ENCODE peak calls at places on chromosome 22, in seven cellular contexts. One of them, this sample, is unnamed.

GRCh38 chr22:35630387-35630793 is 13.3 kb upstream of the MB start:
- DNase-seq in GM23248: peak; percentile 78
- DNase-seq in keratinocyte: peak; percentile 28
- DNase-seq in endothelial cell of umbilical vein: no peak
- DNase-seq in OCI-LY7: peak; percentile 23
- DNase-seq in PC-9: peak; percentile 60
- DNase-seq in SK-N-SH: no peak
- DNase-seq in this sample: peak; percentile 54

GRCh38 chr22:17786435-17787158 is 12.3 kb upstream of the BID start:
- DNase-seq in OCI-LY7: peak; percentile 47
- DNase-seq in SK-N-SH: no peak
- DNase-seq in GM23248: peak; percentile 60
- DNase-seq in keratinocyte: no peak
- DNase-seq in endothelial cell of umbilical vein: peak; percentile 60
- DNase-seq in PC-9: no peak
- DNase-seq in this sample: peak; percentile 12

GRCh38 chr22:38213319-38214247 is 11.8 kb downstream of the MAFF start:
- DNase-seq in endothelial cell of umbilical vein: no peak
- DNase-seq in OCI-LY7: peak; percentile 17
- DNase-seq in PC-9: no peak
- DNase-seq in GM23248: no peak
- DNase-seq in keratinocyte: no peak
- DNase-seq in SK-N-SH: no peak
- DNase-seq in this sample: no peak

GRCh38 chr22:36755316-36755715 is 20.6 kb downstream of the IFT27 start:
- DNase-seq in keratinocyte: no peak
- DNase-seq in OCI-LY7: no peak
- DNase-seq in GM23248: no peak
- DNase-seq in SK-N-SH: no peak
- DNase-seq in endothelial cell of umbilical vein: no peak
- DNase-seq in PC-9: no peak
- DNase-seq in this sample: no peak

GRCh38 chr22:17083811-17084540 is 824 bp upstream of the IL17RA start:
- DNase-seq in keratinocyte: no peak
- DNase-seq in SK-N-SH: no peak
- DNase-seq in OCI-LY7: no peak
- DNase-seq in GM23248: peak; percentile 56
- DNase-seq in endothelial cell of umbilical vein: no peak
- DNase-seq in PC-9: no peak
- DNase-seq in this sample: no peak

GRCh38 chr22:38191746-38192474 is 9.9 kb upstream of the MAFF start:
- DNase-seq in PC-9: no peak
- DNase-seq in keratinocyte: no peak
- DNase-seq in GM23248: no peak
- DNase-seq in endothelial cell of umbilical vein: no peak
- DNase-seq in SK-N-SH: no peak
- DNase-seq in OCI-LY7: no peak
- DNase-seq in this sample: no peak

GRCh38 chr22:37127350-37127878 is 17.9 kb upstream of the TMPRSS6 start:
- DNase-seq in OCI-LY7: no peak
- DNase-seq in keratinocyte: no peak
- DNase-seq in PC-9: no peak
- DNase-seq in SK-N-SH: no peak
- DNase-seq in endothelial cell of umbilical vein: no peak
- DNase-seq in GM23248: no peak
- DNase-seq in this sample: no peak

GRCh38 chr22:48960981-48961655 is 866.6 kb downstream of the BRD1 start:
- DNase-seq in SK-N-SH: no peak
- DNase-seq in PC-9: no peak
- DNase-seq in GM23248: no peak
- DNase-seq in keratinocyte: no peak
- DNase-seq in endothelial cell of umbilical vein: no peak
- DNase-seq in OCI-LY7: no peak
- DNase-seq in this sample: no peak

GRCh38 chr22:31943976-31944699 is at the start of gene YWHAH:
- DNase-seq in SK-N-SH: peak; percentile 99
- DNase-seq in GM23248: peak; percentile 97
- DNase-seq in OCI-LY7: peak; percentile 94
- DNase-seq in PC-9: peak; percentile 95
- DNase-seq in endothelial cell of umbilical vein: peak; percentile 95
- DNase-seq in keratinocyte: peak; percentile 54
- DNase-seq in this sample: peak; percentile 63

GRCh38 chr22:31350410-31350863 is 4.3 kb upstream of the PATZ1 start:
- DNase-seq in SK-N-SH: peak; percentile 89
- DNase-seq in OCI-LY7: no peak
- DNase-seq in GM23248: peak; percentile 38
- DNase-seq in endothelial cell of umbilical vein: no peak
- DNase-seq in PC-9: no peak
- DNase-seq in keratinocyte: no peak
- DNase-seq in this sample: no peak

GRCh38 chr22:43047605-43048004 is 32.7 kb upstream of the PACSIN2 start:
- DNase-seq in endothelial cell of umbilical vein: no peak
- DNase-seq in keratinocyte: no peak
- DNase-seq in OCI-LY7: no peak
- DNase-seq in GM23248: no peak
- DNase-seq in PC-9: no peak
- DNase-seq in SK-N-SH: no peak
- DNase-seq in this sample: no peak

GRCh38 chr22:48531108-48531507 is 1296.6 kb downstream of the BRD1 start:
- DNase-seq in OCI-LY7: no peak
- DNase-seq in GM23248: no peak
- DNase-seq in endothelial cell of umbilical vein: no peak
- DNase-seq in PC-9: no peak
- DNase-seq in SK-N-SH: no peak
- DNase-seq in keratinocyte: no peak
- DNase-seq in this sample: no peak

GRCh38 chr22:24834845-24835570 is 29.0 kb downstream of the SGSM1 start:
- DNase-seq in OCI-LY7: peak; percentile 25
- DNase-seq in GM23248: peak; percentile 52
- DNase-seq in keratinocyte: no peak
- DNase-seq in SK-N-SH: peak; percentile 64
- DNase-seq in endothelial cell of umbilical vein: peak; percentile 26
- DNase-seq in PC-9: no peak
- DNase-seq in this sample: no peak

GRCh38 chr22:49036513-49036912 is 791.2 kb downstream of the BRD1 start:
- DNase-seq in SK-N-SH: no peak
- DNase-seq in endothelial cell of umbilical vein: no peak
- DNase-seq in GM23248: no peak
- DNase-seq in keratinocyte: no peak
- DNase-seq in PC-9: no peak
- DNase-seq in OCI-LY7: no peak
- DNase-seq in this sample: no peak

GRCh38 chr22:38153821-38154562 is 27.6 kb downstream of the PLA2G6 start:
- DNase-seq in OCI-LY7: no peak
- DNase-seq in SK-N-SH: no peak
- DNase-seq in PC-9: no peak
- DNase-seq in keratinocyte: no peak
- DNase-seq in endothelial cell of umbilical vein: no peak
- DNase-seq in GM23248: no peak
- DNase-seq in this sample: no peak

GRCh38 chr22:32824531-32825315 is 23.2 kb downstream of the TIMP3 start:
- DNase-seq in keratinocyte: no peak
- DNase-seq in PC-9: no peak
- DNase-seq in SK-N-SH: no peak
- DNase-seq in GM23248: no peak
- DNase-seq in OCI-LY7: no peak
- DNase-seq in endothelial cell of umbilical vein: no peak
- DNase-seq in this sample: no peak

GRCh38 chr22:38069372-38070249 is 12.4 kb downstream of the PICK1 start:
- DNase-seq in keratinocyte: no peak
- DNase-seq in OCI-LY7: peak; percentile 15
- DNase-seq in PC-9: no peak
- DNase-seq in SK-N-SH: peak; percentile 55
- DNase-seq in endothelial cell of umbilical vein: peak; percentile 25
- DNase-seq in GM23248: peak; percentile 21
- DNase-seq in this sample: no peak

DNA sequence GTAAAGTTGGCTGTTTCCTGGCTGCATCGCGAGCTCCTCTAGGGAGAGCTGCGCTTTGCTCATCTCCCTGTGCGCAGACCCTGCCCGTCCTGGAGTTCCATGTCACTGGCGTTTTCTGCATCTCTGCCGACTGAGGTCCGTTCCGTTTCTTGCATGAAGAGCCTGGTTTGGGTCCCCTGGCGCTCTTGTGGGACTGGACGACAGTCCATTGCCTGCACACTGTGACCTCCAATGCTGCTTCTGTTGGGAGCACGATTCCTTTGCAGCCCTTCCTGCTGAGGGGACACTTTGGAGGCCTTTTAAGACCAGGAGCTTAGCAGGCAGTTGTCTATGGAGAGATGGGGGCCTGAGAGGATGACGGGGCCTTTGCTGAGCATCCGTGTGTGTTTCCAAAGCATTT is 90.3 kb downstream of the TBC1D22A start:
- DNase-seq in keratinocyte: no peak
- DNase-seq in SK-N-SH: no peak
- DNase-seq in PC-9: no peak
- DNase-seq in OCI-LY7: no peak
- DNase-seq in endothelial cell of umbilical vein: no peak
- DNase-seq in GM23248: no peak
- DNase-seq in this sample: no peak
- H3K79me2 ChIP-seq in keratinocyte: peaks cover 44% of the 10 kb centered on the region
- H3K79me2 ChIP-seq in SK-N-SH: peaks cover 16% of the 10 kb centered on the region
- H3K79me2 ChIP-seq in PC-9: peaks cover 14% of the 10 kb centered on the region
- H3K79me2 ChIP-seq in OCI-LY7: no peaks in the 10 kb centered on the region
- H3K79me2 ChIP-seq in endothelial cell of umbilical vein: no peaks in the 10 kb centered on the region
- H3K79me2 ChIP-seq in GM23248: peaks cover 39% of the 10 kb centered on the region
- H3K79me2 ChIP-seq in this sample: peaks cover 5% of the 10 kb centered on the region

GRCh38 chr22:45429921-45430775 is 16.7 kb downstream of the RIBC2 start:
- DNase-seq in PC-9: no peak
- DNase-seq in GM23248: no peak
- DNase-seq in SK-N-SH: peak; percentile 19
- DNase-seq in keratinocyte: no peak
- DNase-seq in endothelial cell of umbilical vein: no peak
- DNase-seq in OCI-LY7: no peak
- DNase-seq in this sample: no peak

GRCh38 chr22:45438364-45438763 is 24.9 kb downstream of the RIBC2 start:
- DNase-seq in SK-N-SH: no peak
- DNase-seq in OCI-LY7: no peak
- DNase-seq in PC-9: no peak
- DNase-seq in GM23248: no peak
- DNase-seq in endothelial cell of umbilical vein: no peak
- DNase-seq in keratinocyte: no peak
- DNase-seq in this sample: no peak

GRCh38 chr22:45441158-45441557 is 27.7 kb downstream of the RIBC2 start:
- DNase-seq in OCI-LY7: peak; percentile 30
- DNase-seq in SK-N-SH: peak; percentile 70
- DNase-seq in endothelial cell of umbilical vein: peak; percentile 21
- DNase-seq in PC-9: peak; percentile 77
- DNase-seq in keratinocyte: no peak
- DNase-seq in GM23248: peak; percentile 78
- DNase-seq in this sample: no peak

GRCh38 chr22:45430871-45431270 is 17.4 kb downstream of the RIBC2 start:
- DNase-seq in endothelial cell of umbilical vein: no peak
- DNase-seq in OCI-LY7: no peak
- DNase-seq in keratinocyte: no peak
- DNase-seq in PC-9: no peak
- DNase-seq in GM23248: no peak
- DNase-seq in SK-N-SH: peak; percentile 7
- DNase-seq in this sample: no peak

GRCh38 chr22:45435544-45436139 is 22.1 kb downstream of the RIBC2 start:
- DNase-seq in SK-N-SH: peak; percentile 89
- DNase-seq in keratinocyte: peak; percentile 65
- DNase-seq in endothelial cell of umbilical vein: peak; percentile 93
- DNase-seq in OCI-LY7: peak; percentile 83
- DNase-seq in GM23248: peak; percentile 92
- DNase-seq in PC-9: peak; percentile 87
- DNase-seq in this sample: peak; percentile 69
- H3K4me3 ChIP-seq in SK-N-SH: no peak overlapping the region
- H3K4me3 ChIP-seq in keratinocyte: no peak overlapping the region
- H3K4me3 ChIP-seq in endothelial cell of umbilical vein: no peak overlapping the region
- H3K4me3 ChIP-seq in OCI-LY7: no peak overlapping the region
- H3K4me3 ChIP-seq in GM23248: no peak overlapping the region
- H3K4me3 ChIP-seq in PC-9: no peak overlapping the region
- H3K4me3 ChIP-seq in this sample: no peak overlapping the region

DNA sequence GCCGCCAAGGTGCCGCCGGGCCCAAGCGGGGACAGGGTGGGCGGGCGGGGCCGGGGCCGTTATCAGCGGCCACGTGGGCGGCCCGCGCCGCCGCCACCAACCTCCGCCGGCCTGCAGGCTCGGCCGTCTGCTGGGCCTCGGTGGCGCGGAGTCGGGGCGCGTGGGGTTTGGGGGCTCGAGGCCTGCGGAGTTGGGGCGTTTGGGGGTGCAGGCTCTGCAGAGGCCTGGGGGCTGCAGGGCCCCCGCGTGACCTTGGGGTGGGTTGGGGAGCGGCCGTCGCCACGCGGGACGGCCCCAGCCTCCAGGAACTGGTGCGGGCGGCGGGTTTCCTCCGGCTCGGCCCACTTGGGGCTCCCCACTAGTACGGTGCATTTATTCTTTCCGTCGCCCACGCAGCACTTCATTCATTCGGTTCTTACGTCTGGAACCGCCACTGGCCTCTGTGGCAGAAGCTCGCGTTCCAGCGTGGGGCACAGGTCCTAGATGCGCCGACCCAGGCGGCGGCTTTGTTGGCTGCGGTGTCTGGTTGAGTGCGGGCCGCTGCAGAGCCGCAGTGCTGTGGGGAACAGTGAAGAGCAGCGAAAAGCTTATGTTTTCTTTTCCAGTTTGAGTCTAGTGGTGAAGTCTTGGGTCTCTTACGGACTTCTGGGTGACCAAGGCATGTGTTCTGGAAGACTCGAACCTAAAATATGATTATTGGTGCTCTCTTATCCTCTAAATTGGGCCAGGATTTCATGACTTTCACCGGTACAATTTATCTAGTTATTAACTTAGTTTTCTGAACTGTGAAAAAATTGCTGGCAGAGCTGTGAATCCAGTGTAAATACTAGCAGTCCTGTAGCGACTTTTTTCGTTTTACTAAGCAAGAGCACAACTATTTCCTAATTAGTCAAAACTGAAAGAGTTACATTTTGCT is 888 bp upstream of the TRMT2A start:
- DNase-seq in keratinocyte: no peak
- DNase-seq in SK-N-SH: no peak
- DNase-seq in PC-9: no peak
- DNase-seq in OCI-LY7: peak; percentile 54
- DNase-seq in endothelial cell of umbilical vein: peak; percentile 25
- DNase-seq in GM23248: peak; percentile 80
- DNase-seq in this sample: peak; percentile 22
- H3K79me2 ChIP-seq in keratinocyte: peaks cover 84% of the 10 kb centered on the region
- H3K79me2 ChIP-seq in SK-N-SH: peaks cover 77% of the 10 kb centered on the region
- H3K79me2 ChIP-seq in PC-9: peaks cover 62% of the 10 kb centered on the region
- H3K79me2 ChIP-seq in OCI-LY7: peaks cover 70% of the 10 kb centered on the region
- H3K79me2 ChIP-seq in endothelial cell of umbilical vein: peaks cover 76% of the 10 kb centered on the region
- H3K79me2 ChIP-seq in GM23248: peaks cover 92% of the 10 kb centered on the region
- H3K79me2 ChIP-seq in this sample: peaks cover 85% of the 10 kb centered on the region

DNA sequence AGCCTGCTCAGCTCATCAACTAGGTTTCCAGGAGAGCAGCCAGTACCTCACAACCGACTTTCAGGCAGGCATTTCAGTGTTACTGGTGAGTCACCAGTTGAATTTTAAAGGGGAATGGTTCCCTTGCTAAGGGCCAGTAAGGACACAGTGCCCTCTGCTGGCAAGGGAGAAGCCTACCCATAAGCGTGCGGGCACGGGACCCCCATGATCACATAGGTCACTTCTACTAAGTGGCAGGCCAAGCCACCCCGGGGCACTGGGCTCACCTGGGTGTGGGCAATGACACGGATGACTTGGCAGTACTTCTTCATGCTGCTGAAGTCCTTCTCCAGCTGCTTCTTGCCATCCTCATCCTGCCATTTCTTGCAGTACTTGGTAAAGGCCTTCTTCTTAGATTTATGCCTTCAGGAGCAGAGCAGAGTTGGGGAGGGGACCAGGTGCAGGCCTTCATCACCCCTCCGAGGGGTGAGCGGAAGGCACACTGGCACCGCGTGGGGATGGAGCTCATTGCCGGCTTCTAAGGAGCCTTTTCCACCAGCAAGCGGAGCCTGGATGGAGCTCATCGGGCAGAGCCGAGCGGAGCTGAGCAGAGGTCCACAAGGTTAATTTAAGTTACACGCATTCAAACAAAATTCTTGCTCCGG is 2.9 kb downstream of the RPL3 start:
- DNase-seq in keratinocyte: peak; percentile 69
- DNase-seq in endothelial cell of umbilical vein: peak; percentile 88
- DNase-seq in GM23248: peak; percentile 95
- DNase-seq in SK-N-SH: peak; percentile 57
- DNase-seq in PC-9: peak; percentile 91
- DNase-seq in OCI-LY7: peak; percentile 83
- DNase-seq in this sample: peak; percentile 89
- H3K4me3 ChIP-seq in keratinocyte: peak overlapping the region; percentile 67
- H3K4me3 ChIP-seq in endothelial cell of umbilical vein: peak overlapping the region; percentile 96
- H3K4me3 ChIP-seq in GM23248: peak overlapping the region; percentile 99
- H3K4me3 ChIP-seq in SK-N-SH: peak overlapping the region; percentile 66
- H3K4me3 ChIP-seq in PC-9: peak overlapping the region; percentile 94
- H3K4me3 ChIP-seq in OCI-LY7: peak overlapping the region; percentile 94
- H3K4me3 ChIP-seq in this sample: peak overlapping the region; percentile 95

This sample was measured in astrocyte.